ENCODE peak calls at places on chromosomes 12 and 14, in six cellular contexts. L, V, D, C, O and P are unnamed samples.
A peak's percentile ranks its signal among the peaks of the same experiment; 100 is the strongest.

GRCh38 chr12:68478516-68479260 is 132.0 kb upstream of the RAP1B start:
- DNase-seq in V (no peak), D (no peak), C (no peak), O (no peak), L (no peak), P (no peak)

GRCh38 chr12:124916370-124917134 is 2.1 kb upstream of the UBC start:
- DNase-seq in V (peak; percentile 85), O (no peak), L (no peak), D (no peak), C (peak; percentile 87), P (no peak)

GRCh38 chr12:107525719-107526554 is 159.7 kb upstream of the PWP1 start:
- DNase-seq in V (no peak), D (no peak), O (no peak), C (no peak), L (no peak), P (no peak)

GRCh38 chr14:61462566-61463195 is 141.3 kb downstream of the PRKCH start:
- DNase-seq in D (no peak), O (no peak), V (no peak), L (no peak), C (no peak), P (peak; percentile 12)

GRCh38 chr12:95959107-95959506 is 16.0 kb downstream of the AMDHD1 start:
- DNase-seq in D (peak; percentile 2), O (no peak), L (no peak), C (no peak), V (no peak), P (no peak)

GRCh38 chr14:53108292-53108937 is 44.7 kb downstream of the DDHD1 start:
- DNase-seq in O (no peak), L (no peak), C (no peak), D (peak; percentile 56), V (no peak), P (no peak)

GRCh38 chr12:56080556-56081138 is 682 bp downstream of the ERBB3 start:
- DNase-seq in O (no peak), L (no peak), V (no peak), C (peak; percentile 83), D (no peak), P (no peak)

GRCh38 chr12:51392556-51393237 is 1.5 kb upstream of the GALNT6 start:
- DNase-seq in O (no peak), D (peak; percentile 33), C (no peak), L (no peak), V (no peak), P (no peak)

GRCh38 chr14:77246784-77247183 is 24.2 kb downstream of the NGB start:
- DNase-seq in O (no peak), L (no peak), D (no peak), C (no peak), V (no peak), P (no peak)

GRCh38 chr14:104505085-104506074 is 74.2 kb upstream of the C14orf180 start:
- DNase-seq in D (no peak), C (no peak), L (no peak), V (no peak), O (no peak), P (no peak)

GRCh38 chr12:56683-57346 is 9.8 kb upstream of the IQSEC3 start:
- DNase-seq in O (no peak), D (no peak), V (no peak), L (no peak), C (no peak), P (no peak)

GRCh38 chr12:24929953-24930352 is 18.9 kb downstream of the BCAT1 start:
- DNase-seq in V (no peak), C (no peak), D (no peak), L (no peak), O (no peak), P (no peak)

GRCh38 chr12:131092911-131093901 is 139.5 kb downstream of the ADGRD1 start:
- DNase-seq in C (peak; percentile 55), O (no peak), V (no peak), L (no peak), D (no peak), P (no peak)

GRCh38 chr14:54594531-54594930 is 27.6 kb downstream of the SAMD4A start:
- DNase-seq in C (no peak), O (no peak), D (no peak), L (no peak), V (no peak), P (no peak)

GRCh38 chr12:57606399-57606798 is 1.8 kb downstream of the DTX3 start:
- DNase-seq in D (no peak), O (no peak), C (no peak), V (no peak), L (no peak), P (no peak)

GRCh38 chr14:33933386-33933934 is 17.4 kb downstream of the EGLN3 start:
- DNase-seq in D (no peak), O (no peak), C (no peak), L (no peak), V (no peak), P (no peak)

GRCh38 chr12:95073698-95074520 is 491 bp upstream of the NR2C1 start:
- DNase-seq in O (no peak), C (no peak), D (no peak), L (no peak), V (peak; percentile 16), P (no peak)

GRCh38 chr14:99784508-99784907 is 8.7 kb upstream of the EML1 start:
- DNase-seq in V (no peak), D (no peak), L (no peak), C (no peak), O (no peak), P (peak; percentile 13)